ENCODE peak calls at places on chromosomes 16 and 17, in five cellular contexts. D is A549, G is lower lobe of right lung, M is IMR-90, P is AG04449. O is an unnamed sample.

GRCh38 chr17:538096-538973 is 176.3 kb downstream of the VPS53 start:
- DNase-seq in G (no peak), P (no peak), D (no peak), M (peak), O (no peak)

GRCh38 chr16:69513180-69513966 is 52.4 kb upstream of the NFAT5 start:
- DNase-seq in G (no peak), M (peak), D (no peak), P (peak), O (no peak)

GRCh38 chr17:17780941-17781590 is 55.7 kb downstream of the SREBF1 start:
- DNase-seq in D (peak), P (peak), G (no peak), M (peak), O (no peak)

GRCh38 chr16:70476272-70477020 is 22.1 kb downstream of the FCSK start:
- DNase-seq in M (peak), D (no peak), P (peak), G (no peak), O (no peak)

GRCh38 chr17:2708585-2709172 is 2.9 kb downstream of the CLUH start:
- DNase-seq in D (no peak), G (no peak), P (no peak), M (no peak), O (peak)

GRCh38 chr16:56606688-56607618 is 1.4 kb upstream of the MT2A start:
- DNase-seq in G (peak), P (peak), M (peak), D (peak), O (peak)

GRCh38 chr17:4766705-4767104 is 5.0 kb upstream of the TM4SF5 start:
- DNase-seq in D (no peak), P (no peak), G (no peak), M (no peak), O (no peak)

GRCh38 chr16:30096862-30097563 is 1.0 kb upstream of the YPEL3 start:
- DNase-seq in P (no peak), G (no peak), M (no peak), D (no peak), O (peak)

GRCh38 chr16:57360321-57360935 is 1.8 kb downstream of the CCL22 start:
- DNase-seq in D (no peak), P (no peak), M (no peak), G (no peak), O (no peak)

GRCh38 chr16:70257391-70257790 is 5.7 kb upstream of the EXOSC6 start:
- DNase-seq in M (no peak), P (no peak), D (no peak), G (no peak), O (no peak)

GRCh38 chr17:48121921-48122650 is 14.5 kb downstream of the SNX11 start:
- DNase-seq in G (no peak), D (no peak), M (no peak), P (no peak), O (no peak)

GRCh38 chr17:28701987-28702751 is 9.5 kb downstream of the PROCA1 start:
- DNase-seq in G (no peak), P (no peak), D (no peak), M (no peak), O (no peak)

GRCh38 chr17:39231587-39232551 is 6.1 kb upstream of the STAC2 start:
- DNase-seq in P (no peak), G (peak), M (peak), D (peak), O (no peak)

GRCh38 chr17:81859906-81860755 is at the start of gene P4HB:
- DNase-seq in D (no peak), M (no peak), G (no peak), P (no peak), O (peak)

GRCh38 chr16:75471723-75472634 is 7.5 kb upstream of the TMEM170A start:
- DNase-seq in D (peak), G (no peak), P (peak), M (peak), O (no peak)

GRCh38 chr17:81959362-81960129 is 1.4 kb downstream of the NOTUM start:
- DNase-seq in G (peak), P (no peak), D (peak), M (peak), O (peak)

GRCh38 chr17:21394265-21394664 is 18.1 kb downstream of the KCNJ12 start:
- DNase-seq in M (peak), D (peak), G (no peak), P (no peak), O (no peak)

GRCh38 chr16:19432429-19432828 is 14.7 kb downstream of the TMC5 start:
- DNase-seq in P (no peak), D (peak), M (no peak), G (no peak), O (no peak)

GRCh38 chr16:64900517-64900916 is 221.3 kb downstream of the CDH11 start:
- DNase-seq in P (no peak), D (no peak), G (no peak), M (no peak), O (no peak)

GRCh38 chr16:11314309-11314894 is 30.9 kb upstream of the RMI2 start:
- DNase-seq in P (no peak), D (no peak), M (no peak), G (no peak), O (no peak)

GRCh38 chr16:47358816-47359215 is 102.0 kb downstream of the ITFG1 start:
- DNase-seq in D (peak), G (no peak), P (no peak), M (peak), O (no peak)

GRCh38 chr16:87076950-87077749 is 240.0 kb downstream of the C16orf95 start:
- DNase-seq in P (no peak), G (peak), M (peak), D (peak), O (peak)

GRCh38 chr16:84699712-84700517 is at the start of gene USP10:
- DNase-seq in P (no peak), D (peak), M (peak), G (peak), O (peak)

GRCh38 chr16:69171325-69172095 is 15.5 kb upstream of the SNTB2 start:
- DNase-seq in M (peak), G (no peak), D (no peak), P (peak), O (no peak)

GRCh38 chr16:56938664-56939513 is 6.9 kb downstream of the HERPUD1 start:
- DNase-seq in M (no peak), P (no peak), D (no peak), G (no peak), O (no peak)

GRCh38 chr16:2743007-2743810 is 9.2 kb upstream of the SRRM2 start:
- DNase-seq in P (no peak), G (peak), M (no peak), D (no peak), O (no peak)

GRCh38 chr16:21560462-21560861 is 38.9 kb upstream of the METTL9 start:
- DNase-seq in D (no peak), G (no peak), M (no peak), P (no peak), O (no peak)

DNA sequence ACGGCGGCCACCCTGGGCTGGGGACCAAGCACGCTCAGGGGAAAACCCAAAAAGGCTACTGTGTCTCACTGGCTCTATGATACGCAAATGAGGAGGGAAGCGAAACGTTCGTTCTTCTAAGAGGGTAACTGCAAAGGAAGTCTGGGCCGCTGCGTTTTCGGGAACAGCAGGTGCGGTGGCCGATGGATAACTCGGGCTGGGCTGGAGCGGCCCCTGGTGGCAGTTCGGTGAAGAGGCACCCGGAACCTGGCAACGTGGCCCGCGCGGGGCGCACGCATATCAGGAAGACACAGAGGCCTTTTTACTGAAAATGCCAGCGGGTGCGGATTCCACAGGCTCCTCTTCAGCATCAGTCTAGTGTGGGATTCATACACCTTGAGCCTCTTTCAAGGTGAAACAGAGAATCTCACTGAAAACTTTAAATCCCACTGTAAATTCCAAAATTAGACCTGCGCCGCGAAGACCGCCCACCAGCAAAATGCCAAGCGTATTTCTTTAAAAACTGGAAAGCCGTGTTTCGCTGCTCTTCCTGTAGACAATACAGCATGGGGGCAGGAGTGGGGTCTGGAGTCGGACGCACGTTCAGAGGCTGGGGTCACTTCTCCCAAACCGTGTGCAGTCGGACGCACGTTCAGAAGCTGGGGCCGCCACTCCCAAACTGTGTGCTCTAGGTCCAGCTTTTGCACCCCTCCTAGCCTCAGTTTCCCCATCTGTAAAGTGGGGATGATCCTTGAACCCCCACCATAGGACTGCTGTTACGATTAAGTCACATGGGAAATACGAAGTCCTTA is 44.4 kb upstream of the METTL9 start:
- DNase-seq in M (peak), P (no peak), G (peak), D (peak), O (peak)
- H3K4me3 ChIP-seq in M (no peak), P (peak), G (peak), D (no peak), O (no peak)

GRCh38 chr17:69058165-69058564 is 2.6 kb downstream of the ABCA9 start:
- DNase-seq in M (no peak), P (no peak), D (peak), G (no peak), O (no peak)

GRCh38 chr17:69062860-69063621 is 2.3 kb upstream of the ABCA9 start:
- DNase-seq in D (no peak), G (no peak), P (no peak), M (no peak), O (no peak)

GRCh38 chr17:69061901-69062556 is 1.3 kb upstream of the ABCA9 start:
- DNase-seq in M (no peak), G (no peak), P (no peak), D (no peak), O (no peak)

GRCh38 chr17:69059458-69060205 is 1.1 kb downstream of the ABCA9 start:
- DNase-seq in G (no peak), P (no peak), D (no peak), M (no peak), O (no peak)

DNA sequence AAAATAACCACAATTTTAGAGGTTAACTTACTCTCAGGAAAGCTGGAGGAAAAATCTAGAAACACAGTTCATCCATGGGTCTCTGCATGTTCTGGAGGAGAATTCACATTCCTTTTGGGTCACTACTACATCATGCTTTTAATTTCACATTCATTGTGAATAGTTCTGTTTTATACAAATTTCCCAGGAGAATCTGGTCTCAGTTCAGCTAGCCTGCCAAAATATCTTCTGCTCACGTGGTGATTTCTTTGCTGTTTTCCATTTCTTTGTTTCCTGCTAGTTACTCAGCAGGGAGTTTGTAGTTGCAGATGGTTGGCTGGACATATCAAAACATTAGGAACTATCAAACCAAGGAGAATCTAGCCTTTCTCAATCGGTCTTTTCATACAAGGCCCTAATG is at the start of gene ABCA9:
- DNase-seq in G (no peak), D (no peak), M (peak), P (peak), O (no peak)
- H3K4me3 ChIP-seq in G (peak), D (no peak), M (no peak), P (no peak), O (no peak)

DNA sequence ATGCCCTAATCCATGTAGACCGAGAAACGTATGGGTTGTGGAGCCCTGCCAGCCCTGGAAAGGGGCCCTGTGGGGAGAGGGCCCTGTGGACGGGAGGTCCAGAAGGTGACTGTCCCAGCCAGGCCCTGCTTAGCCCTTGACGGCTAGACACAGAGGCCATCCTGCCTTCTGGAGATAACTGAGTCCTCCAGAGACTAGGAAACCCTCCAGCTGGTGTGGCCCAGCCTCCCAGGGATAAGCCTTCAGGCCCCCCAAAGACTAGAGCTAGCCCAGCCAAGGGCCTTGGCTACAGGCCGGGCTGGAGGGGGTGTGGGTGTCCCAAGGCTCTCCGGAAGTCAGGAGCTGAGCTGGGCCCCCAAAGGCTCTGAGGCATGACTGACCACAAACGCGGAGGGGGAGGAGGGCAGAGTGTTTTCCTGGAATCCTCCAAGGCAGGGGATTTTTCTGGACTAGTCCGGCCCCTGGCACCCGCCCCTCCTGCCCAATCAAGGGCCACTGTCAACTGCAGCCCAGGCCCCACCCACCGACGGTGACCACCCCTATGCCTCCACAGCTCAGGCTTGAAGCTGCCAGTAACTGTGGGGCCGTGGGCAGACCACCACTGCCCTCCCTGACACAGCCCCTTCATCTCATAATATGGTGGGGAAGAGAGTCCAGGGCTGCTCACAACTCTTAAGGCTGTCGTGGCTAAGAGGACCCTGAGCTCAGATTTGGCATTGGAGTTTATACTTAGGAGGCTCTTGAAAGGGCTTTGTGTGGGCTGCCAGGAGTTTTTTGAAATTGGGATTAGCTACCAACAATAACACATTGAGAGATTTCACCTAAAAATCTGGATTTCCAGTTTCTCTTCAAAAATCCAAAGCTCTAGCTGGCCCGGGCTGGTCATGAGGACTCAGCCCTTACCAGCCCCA is 823 bp upstream of the VASN start:
- DNase-seq in G (peak), D (no peak), M (peak), P (peak), O (peak)
- H3K4me3 ChIP-seq in G (peak), D (peak), M (peak), P (no peak), O (no peak)

GRCh38 chr17:32266389-32267269 is 997 bp downstream of the RHBDL3 start:
- DNase-seq in D (no peak), G (peak), M (no peak), P (no peak), O (peak)
- H3K4me3 ChIP-seq in D (peak), G (peak), M (peak), P (peak), O (no peak)

DNA sequence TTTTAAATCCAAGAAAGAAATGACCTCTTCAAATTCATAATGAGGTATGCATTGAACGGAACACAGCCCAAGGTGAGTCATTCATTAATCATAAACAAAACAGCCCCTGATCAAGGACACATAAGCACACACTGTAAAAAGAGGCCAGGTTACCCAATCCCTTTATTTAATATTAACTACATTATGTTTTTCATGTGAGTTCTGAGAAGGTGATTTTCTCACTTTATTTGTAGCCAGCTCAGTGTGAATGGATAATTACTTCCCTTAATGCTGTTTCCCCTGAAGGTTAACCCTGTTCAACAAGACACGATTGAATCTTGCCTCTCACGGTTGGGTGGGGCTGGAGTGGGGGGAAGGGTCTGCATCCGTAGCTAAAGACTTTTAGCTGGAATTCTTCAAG is 257.3 kb upstream of the SALL1 start:
- DNase-seq in M (peak), D (peak), P (no peak), G (no peak), O (no peak)
- H3K4me3 ChIP-seq in M (no peak), D (peak), P (no peak), G (no peak), O (no peak)

DNA sequence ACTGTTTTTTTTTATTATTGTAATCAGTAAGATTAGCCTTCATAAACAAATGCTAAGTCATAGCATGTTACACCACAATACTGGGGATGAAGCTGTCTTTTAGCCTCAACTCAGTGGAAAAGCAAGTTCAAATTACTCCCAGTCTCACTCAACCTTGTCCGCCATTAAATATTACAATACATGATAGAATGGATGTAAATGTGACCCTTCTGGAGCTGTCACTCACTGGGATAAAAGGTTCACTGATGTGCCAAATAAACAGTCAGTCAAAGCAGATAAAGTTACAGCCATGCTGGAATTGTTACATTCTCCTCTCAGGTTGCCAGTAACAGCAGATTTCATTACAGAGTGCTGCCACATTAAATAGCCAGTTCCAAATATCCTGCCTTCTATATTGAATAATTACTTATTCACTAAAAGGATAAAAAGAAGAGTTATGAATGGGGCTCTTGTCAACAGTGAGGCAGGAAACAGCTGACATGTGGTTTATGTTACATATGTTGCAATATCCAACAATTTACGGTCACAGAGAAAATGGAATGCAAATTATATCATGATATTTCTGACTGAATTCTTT is 53.4 kb downstream of the BRIP1 start:
- DNase-seq in P (peak), D (no peak), M (peak), G (no peak), O (no peak)
- H3K4me3 ChIP-seq in P (no peak), D (no peak), M (no peak), G (no peak), O (no peak)

O was measured in mucosa of descending colon.